ENCODE peak calls at places on chromosomes 2 and 18, in seven cellular contexts. L is AG20443, O is NCI-H2029, Y is anterior cingulate cortex, C is foreskin fibroblast, R is astrocyte, X is GM03348. B is an unnamed sample.

GRCh38 chr18:62324917-62325805 is at the start of gene TNFRSF11A:
- DNase-seq in L (peak; percentile 51), O (no peak), X (peak; percentile 54), C (no peak), Y (no peak), R (no peak), B (no peak)

GRCh38 chr2:66748939-66749338 is 314.0 kb downstream of the MEIS1 start:
- DNase-seq in R (no peak), C (no peak), O (no peak), L (no peak), Y (no peak), X (no peak), B (no peak)

GRCh38 chr18:67794512-67794911 is 278.0 kb upstream of the DSEL start:
- DNase-seq in R (peak; percentile 63), L (peak; percentile 25), O (no peak), Y (no peak), C (peak; percentile 24), X (peak; percentile 23), B (no peak)

GRCh38 chr18:22829781-22830180 is 103.3 kb upstream of the RBBP8 start:
- DNase-seq in R (no peak), X (no peak), Y (no peak), C (no peak), L (no peak), O (peak; percentile 26), B (no peak)

GRCh38 chr18:63192885-63193349 is 126.7 kb downstream of the BCL2 start:
- DNase-seq in C (no peak), L (no peak), Y (no peak), R (no peak), O (no peak), X (no peak), B (no peak)

GRCh38 chr18:45793295-45793965 is 32.0 kb upstream of the SIGLEC15 start:
- DNase-seq in X (peak; percentile 75), L (peak; percentile 75), C (peak; percentile 97), Y (no peak), R (peak; percentile 86), O (no peak), B (no peak)

GRCh38 chr2:234632527-234633391 is 135.9 kb upstream of the ARL4C start:
- DNase-seq in L (no peak), R (peak; percentile 100), X (peak; percentile 54), C (peak; percentile 84), O (no peak), Y (no peak), B (no peak)

GRCh38 chr18:49934457-49934856 is 121.1 kb upstream of the ACAA2 start:
- DNase-seq in L (no peak), R (peak; percentile 11), Y (no peak), C (no peak), O (no peak), X (no peak), B (peak; percentile 32)

GRCh38 chr18:24160086-24160485 is 21.2 kb downstream of the CABYR start:
- DNase-seq in L (no peak), R (no peak), X (no peak), Y (no peak), C (no peak), O (no peak), B (no peak)

GRCh38 chr2:231934441-231935206 is 8.4 kb upstream of the NPPC start:
- DNase-seq in X (no peak), Y (no peak), O (no peak), C (no peak), R (no peak), L (peak; percentile 4), B (no peak)